ENCODE peak calls at places on chromosomes 7 and 10, in six cellular contexts. R, H, X, U, D and A are unnamed samples.
A peak's percentile ranks its signal among the peaks of the same experiment; 100 is the strongest.

GRCh38 chr7:137882261-137882668 is 35.5 kb upstream of the DGKI start:
- DNase-seq in X (peak; percentile 100), H (no peak), R (no peak), U (peak; percentile 54), D (no peak), A (peak; percentile 91)

GRCh38 chr7:781228-781864 is 50.9 kb upstream of the SUN1 start:
- DNase-seq in R (no peak), U (no peak), X (no peak), D (no peak), H (no peak), A (no peak)

GRCh38 chr10:112755446-112756117 is 194.5 kb upstream of the TCF7L2 start:
- DNase-seq in U (no peak), D (no peak), X (no peak), R (no peak), H (no peak), A (no peak)

GRCh38 chr10:128072941-128073615 is 53.1 kb downstream of the MKI67 start:
- DNase-seq in D (no peak), X (no peak), R (no peak), U (no peak), H (no peak), A (no peak)

GRCh38 chr10:18164093-18164492 is 23.9 kb downstream of the CACNB2 start:
- DNase-seq in H (no peak), X (peak; percentile 91), R (no peak), U (no peak), D (no peak), A (peak; percentile 86)

GRCh38 chr7:21640150-21640549 is 97.3 kb downstream of the DNAH11 start:
- DNase-seq in D (no peak), H (no peak), U (peak; percentile 89), X (no peak), R (no peak), A (no peak)

GRCh38 chr10:84176836-84177474 is 3.4 kb downstream of the GPR15LG start:
- DNase-seq in R (no peak), U (no peak), H (no peak), D (peak; percentile 26), X (no peak), A (no peak)

GRCh38 chr10:13589316-13589715 is 2.6 kb downstream of the PRPF18 start:
- DNase-seq in H (no peak), R (no peak), U (no peak), X (no peak), D (no peak), A (no peak)

GRCh38 chr10:130044067-130045061 is 66.3 kb downstream of the C10orf143 start:
- DNase-seq in D (no peak), R (no peak), X (no peak), U (no peak), H (no peak), A (no peak)

GRCh38 chr7:28042721-28043120 is 137.9 kb downstream of the JAZF1 start:
- DNase-seq in H (no peak), U (no peak), X (no peak), R (no peak), D (no peak), A (no peak)

GRCh38 chr10:4984971-4985594 is 18.6 kb downstream of the AKR1C2 start:
- DNase-seq in X (peak; percentile 2), U (no peak), R (no peak), D (no peak), H (no peak), A (no peak)

GRCh38 chr7:106609416-106609815 is 51.5 kb downstream of the CCDC71L start:
- DNase-seq in H (no peak), D (no peak), X (peak; percentile 91), R (no peak), U (no peak), A (peak; percentile 85)

GRCh38 chr7:154853727-154854095 is 149.2 kb downstream of the PAXIP1 start:
- DNase-seq in H (no peak), R (no peak), U (peak; percentile 95), X (no peak), D (no peak), A (peak; percentile 50)

GRCh38 chr10:119521443-119522204 is 20.9 kb downstream of the RGS10 start:
- DNase-seq in H (no peak), X (peak; percentile 92), D (no peak), U (peak; percentile 64), R (no peak), A (peak; percentile 87)

GRCh38 chr7:31640329-31640728 is 46.7 kb upstream of the PPP1R17 start:
- DNase-seq in D (no peak), X (no peak), R (no peak), H (no peak), U (no peak), A (no peak)

GRCh38 chr7:877312-878232 is 1.2 kb downstream of the GET4 start:
- DNase-seq in D (no peak), U (no peak), H (no peak), R (no peak), X (no peak), A (no peak)

GRCh38 chr7:106285801-106286492 is 1.2 kb upstream of the NAMPT start:
- DNase-seq in U (no peak), H (no peak), D (no peak), R (no peak), X (peak; percentile 73), A (no peak)

GRCh38 chr7:2431260-2431867 is 28.0 kb downstream of the CHST12 start:
- DNase-seq in R (peak; percentile 51), H (no peak), U (no peak), D (peak; percentile 75), X (no peak), A (no peak)

GRCh38 chr7:136399378-136399777 is 422.2 kb upstream of the MTPN start:
- DNase-seq in U (no peak), R (no peak), X (no peak), D (no peak), H (no peak), A (peak; percentile 9)

GRCh38 chr7:83934118-83934734 is 260.4 kb downstream of the SEMA3A start:
- DNase-seq in X (peak; percentile 9), R (no peak), U (no peak), D (no peak), H (no peak), A (peak; percentile 9)

GRCh38 chr7:54946764-54947163 is 72.1 kb upstream of the EGFR start:
- DNase-seq in R (no peak), H (no peak), U (no peak), D (no peak), X (no peak), A (no peak)

GRCh38 chr7:41879113-41879385 is 176.2 kb upstream of the INHBA start:
- DNase-seq in H (no peak), D (no peak), X (peak; percentile 61), R (no peak), U (no peak), A (peak; percentile 35)

GRCh38 chr7:114539575-114539974 is 125.0 kb downstream of the FOXP2 start:
- DNase-seq in D (no peak), U (peak; percentile 1), X (peak; percentile 35), H (no peak), R (no peak), A (peak; percentile 18)

GRCh38 chr10:110207805-110208613 is 604 bp downstream of the MXI1 start:
- DNase-seq in R (no peak), X (peak; percentile 17), H (peak; percentile 48), U (peak; percentile 30), D (peak; percentile 57), A (peak; percentile 62)

GRCh38 chr7:133099887-133100286 is 18.0 kb upstream of the CHCHD3 start:
- DNase-seq in U (no peak), H (no peak), X (no peak), R (no peak), D (no peak), A (no peak)

DNA sequence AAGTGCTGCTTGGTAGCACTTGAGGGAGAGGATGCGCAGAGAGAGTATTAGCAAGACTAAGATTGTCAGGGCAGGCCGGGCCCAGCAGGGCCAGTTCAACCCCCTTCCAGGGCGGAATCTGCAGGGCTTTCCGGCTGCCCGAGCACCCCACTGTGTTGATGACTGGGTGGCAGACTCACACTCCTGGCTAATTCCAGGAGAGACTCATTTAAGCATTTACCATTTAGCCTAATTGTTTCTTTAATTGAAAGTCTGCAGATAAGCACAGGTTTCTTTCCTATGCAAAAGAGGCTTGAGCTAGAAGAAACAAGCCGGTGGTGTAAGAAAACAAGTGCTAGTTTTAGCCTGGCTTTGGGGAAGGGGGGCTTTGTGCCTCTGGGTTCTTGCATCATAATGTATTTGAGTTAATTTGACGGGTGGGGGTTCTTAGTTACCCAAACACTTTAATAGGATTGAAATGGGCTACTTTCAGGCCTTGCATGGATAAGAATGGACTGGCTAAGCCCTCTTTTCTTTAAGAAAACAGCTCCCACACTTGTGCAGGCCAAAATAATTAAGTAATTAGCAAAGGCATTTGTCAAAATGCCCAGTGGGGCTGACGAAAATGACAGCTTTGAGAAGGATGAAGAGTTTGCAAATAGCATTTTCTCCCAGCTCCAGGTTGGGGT is 201.3 kb downstream of the MYOF start:
- DNase-seq in D (peak; percentile 96), H (no peak), U (no peak), R (peak; percentile 94), X (no peak), A (no peak)
- H2AK5ac ChIP-seq in D (no peak overlapping the region), H (no peak overlapping the region), U (no peak overlapping the region), R (peak overlapping the region; percentile 96), X (no peak overlapping the region), A (no peak overlapping the region)

GRCh38 chr7:66627876-66628360 is 763 bp upstream of the KCTD7 start:
- DNase-seq in X (no peak), U (peak; percentile 93), H (no peak), D (no peak), R (no peak), A (no peak)
- H3K18ac ChIP-seq in X (peak overlapping the region; percentile 31), U (peak overlapping the region; percentile 15), H (peak overlapping the region; percentile 98), D (peak overlapping the region; percentile 15), R (peak overlapping the region; percentile 98), A (peak overlapping the region; percentile 95)

DNA sequence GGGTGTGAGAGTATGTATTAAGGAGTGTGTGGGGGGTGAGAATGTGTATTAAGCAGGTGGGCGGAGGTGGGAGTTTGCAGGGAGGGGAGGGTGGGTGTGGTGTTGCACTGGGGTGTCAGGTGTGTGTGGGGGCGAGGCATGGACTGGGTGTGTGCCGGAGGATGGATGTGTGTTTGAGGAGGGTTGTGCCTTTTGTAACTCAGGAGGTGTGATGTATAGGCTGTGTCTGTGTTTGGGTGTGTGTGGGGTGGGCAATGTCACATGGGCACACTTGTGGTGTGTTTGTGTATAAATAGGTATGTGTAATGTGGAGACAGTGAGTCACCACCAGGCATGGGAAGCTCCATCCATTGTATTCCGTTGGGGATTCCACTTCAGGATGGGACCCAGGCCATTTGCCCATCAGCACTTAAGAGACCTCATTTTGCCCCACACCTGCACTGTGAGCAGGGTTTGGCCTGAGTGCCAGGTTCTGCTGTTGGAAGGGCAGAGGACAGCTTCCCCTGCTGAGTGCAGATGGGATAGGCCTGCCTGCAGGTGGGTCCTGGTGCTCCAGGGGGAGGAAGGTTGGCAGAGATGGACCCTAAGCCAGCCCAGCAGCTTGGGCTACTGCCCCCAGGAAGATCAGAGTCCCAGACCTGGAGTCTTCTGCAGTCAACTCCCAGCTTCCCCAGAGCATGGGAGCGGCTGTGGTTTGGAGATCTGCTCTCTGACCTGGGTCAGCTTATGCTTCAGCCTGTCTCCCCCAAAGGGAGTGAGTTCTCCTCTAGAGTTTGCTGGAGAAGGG is 5.9 kb downstream of the UNC5B start:
- DNase-seq in R (no peak), X (peak; percentile 74), D (peak; percentile 35), U (no peak), H (no peak), A (peak; percentile 90)
- H2AK5ac ChIP-seq in R (peak overlapping the region; percentile 47), X (peak overlapping the region; percentile 86), D (no peak overlapping the region), U (peak overlapping the region; percentile 46), H (no peak overlapping the region), A (no peak overlapping the region)

DNA sequence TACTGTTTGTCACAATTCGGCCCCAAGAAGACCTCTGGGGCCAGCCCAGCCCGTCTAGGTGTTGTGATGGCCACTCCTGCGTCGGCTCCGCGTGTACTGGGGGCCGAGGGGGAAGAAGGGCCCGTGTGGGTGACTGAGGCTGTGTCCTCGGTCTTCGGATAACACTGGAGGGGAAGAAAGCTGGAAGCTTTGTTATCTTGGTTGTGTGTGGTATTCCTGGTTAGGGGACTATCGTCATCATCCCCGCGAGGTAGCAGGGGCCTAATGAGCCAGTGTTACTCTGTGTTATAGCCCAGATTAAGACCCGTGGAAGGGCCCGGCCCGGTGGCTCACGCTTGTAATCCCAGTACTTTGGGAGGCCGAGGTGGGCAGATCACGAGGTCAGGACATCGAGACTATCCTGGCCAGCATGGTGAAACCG is 854 bp downstream of the MTG1 start:
- DNase-seq in R (no peak), H (no peak), U (no peak), D (no peak), X (no peak), A (no peak)
- H3K18ac ChIP-seq in R (no peak overlapping the region), H (no peak overlapping the region), U (peak overlapping the region; percentile 12), D (no peak overlapping the region), X (no peak overlapping the region), A (no peak overlapping the region)